ENCODE peak calls at places on chromosomes 13 and 19, in six cellular contexts. A, P, T, N, G and I are unnamed samples.

GRCh38 chr19:12834976-12835757 is 788 bp upstream of the RTBDN start:
- DNase-seq in A (peak; percentile 40), P (no peak), T (no peak), N (no peak), G (no peak), I (no peak)

GRCh38 chr13:51397262-51397933 is 55.4 kb downstream of the INTS6 start:
- DNase-seq in A (no peak), P (no peak), T (no peak), N (peak; percentile 84), G (no peak), I (peak; percentile 24)

GRCh38 chr13:102897371-102898138 is 51.7 kb downstream of the ERCC5 start:
- DNase-seq in A (no peak), P (no peak), T (no peak), N (no peak), G (no peak), I (no peak)

GRCh38 chr13:112990783-112991182 is 21.8 kb downstream of the MCF2L start:
- DNase-seq in A (peak; percentile 88), P (no peak), T (no peak), N (no peak), G (no peak), I (no peak)

GRCh38 chr13:96403241-96403640 is 313.3 kb downstream of the HS6ST3 start:
- DNase-seq in A (no peak), P (no peak), T (no peak), N (no peak), G (no peak), I (no peak)

GRCh38 chr19:3457531-3458228 is 22.6 kb downstream of the SMIM24 start:
- DNase-seq in A (no peak), P (no peak), T (no peak), N (no peak), G (no peak), I (no peak)

GRCh38 chr19:5045956-5046338 is 77.0 kb downstream of the KDM4B start:
- DNase-seq in A (peak; percentile 67), P (no peak), T (no peak), N (no peak), G (peak; percentile 60), I (no peak)

GRCh38 chr19:6362351-6362801 is 1.0 kb downstream of the CLPP start:
- DNase-seq in A (no peak), P (no peak), T (no peak), N (no peak), G (no peak), I (no peak)

GRCh38 chr19:55546822-55547614 is 1.7 kb upstream of the SBK3 start:
- DNase-seq in A (peak; percentile 81), P (no peak), T (peak; percentile 51), N (peak; percentile 91), G (no peak), I (peak; percentile 30)

GRCh38 chr13:98999635-98999952 is 21.7 kb upstream of the DOCK9 start:
- DNase-seq in A (no peak), P (no peak), T (no peak), N (no peak), G (no peak), I (no peak)

GRCh38 chr13:68748038-68748437 is 1359.6 kb upstream of the ATXN8OS start:
- DNase-seq in A (no peak), P (no peak), T (no peak), N (no peak), G (no peak), I (no peak)

GRCh38 chr13:66560189-66560588 is 669.9 kb downstream of the PCDH9 start:
- DNase-seq in A (no peak), P (no peak), T (no peak), N (no peak), G (no peak), I (no peak)

GRCh38 chr13:94415484-94415883 is 64.0 kb downstream of the DCT start:
- DNase-seq in A (no peak), P (no peak), T (no peak), N (no peak), G (no peak), I (no peak)

GRCh38 chr19:56821209-56821608 is 19.3 kb downstream of the PEG3 start:
- DNase-seq in A (no peak), P (no peak), T (no peak), N (no peak), G (no peak), I (no peak)

GRCh38 chr13:36850790-36851438 is 31.9 kb downstream of the RFXAP start:
- DNase-seq in A (no peak), P (no peak), T (no peak), N (no peak), G (no peak), I (no peak)

GRCh38 chr19:18515959-18516358 is 5.9 kb downstream of the ELL start:
- DNase-seq in A (no peak), P (no peak), T (no peak), N (no peak), G (no peak), I (no peak)

GRCh38 chr19:34408421-34408820 is 4.2 kb downstream of the PDCD2L start:
- DNase-seq in A (no peak), P (no peak), T (no peak), N (peak; percentile 24), G (no peak), I (no peak)

GRCh38 chr13:51935326-51936171 is 73.8 kb downstream of the CCDC70 start:
- DNase-seq in A (peak; percentile 59), P (peak; percentile 64), T (no peak), N (no peak), G (peak; percentile 35), I (no peak)

GRCh38 chr13:87998081-87998480 is 326.9 kb downstream of the SLITRK5 start:
- DNase-seq in A (no peak), P (no peak), T (no peak), N (no peak), G (no peak), I (no peak)

GRCh38 chr13:102400619-102401125 is 1.2 kb downstream of the FGF14 start:
- DNase-seq in A (no peak), P (no peak), T (no peak), N (no peak), G (no peak), I (no peak)

GRCh38 chr13:33087091-33087490 is 70.9 kb downstream of the KL start:
- DNase-seq in A (no peak), P (no peak), T (no peak), N (no peak), G (no peak), I (no peak)

GRCh38 chr19:16330368-16330801 is 5.8 kb downstream of the KLF2 start:
- DNase-seq in A (peak; percentile 88), P (peak; percentile 88), T (peak; percentile 82), N (peak; percentile 83), G (peak; percentile 72), I (no peak)

GRCh38 chr19:33535176-33535575 is 13.6 kb upstream of the PEPD start:
- DNase-seq in A (no peak), P (no peak), T (no peak), N (no peak), G (no peak), I (no peak)

GRCh38 chr13:76758257-76758656 is 127.9 kb downstream of the KCTD12 start:
- DNase-seq in A (no peak), P (no peak), T (no peak), N (no peak), G (no peak), I (no peak)

GRCh38 chr19:56159009-56159501 is 16.8 kb upstream of the GALP start:
- DNase-seq in A (no peak), P (no peak), T (no peak), N (no peak), G (no peak), I (no peak)

GRCh38 chr19:47421244-47421786 is 2.0 kb upstream of the MEIS3 start:
- DNase-seq in A (no peak), P (no peak), T (no peak), N (no peak), G (no peak), I (no peak)

GRCh38 chr19:48844472-48844871 is 8.2 kb upstream of the HSD17B14 start:
- DNase-seq in A (no peak), P (no peak), T (no peak), N (no peak), G (peak; percentile 70), I (no peak)

GRCh38 chr19:4831351-4832340 is at the start of gene TICAM1:
- DNase-seq in A (peak; percentile 80), P (peak; percentile 86), T (peak; percentile 66), N (peak; percentile 84), G (peak; percentile 48), I (peak; percentile 37)

GRCh38 chr19:39864118-39864517 is 17.9 kb upstream of the FBL start:
- DNase-seq in A (no peak), P (no peak), T (no peak), N (no peak), G (no peak), I (no peak)

GRCh38 chr13:36736119-36736726 is 62.4 kb downstream of the SERTM1 start:
- DNase-seq in A (peak; percentile 45), P (no peak), T (peak; percentile 58), N (peak; percentile 69), G (peak; percentile 8), I (peak; percentile 64)

GRCh38 chr13:28761586-28761985 is 42.8 kb upstream of the SLC46A3 start:
- DNase-seq in A (no peak), P (no peak), T (no peak), N (no peak), G (no peak), I (no peak)

GRCh38 chr13:97307882-97308624 is 85.9 kb downstream of the MBNL2 start:
- DNase-seq in A (no peak), P (no peak), T (no peak), N (no peak), G (peak; percentile 50), I (peak; percentile 33)

GRCh38 chr13:49086711-49087110 is 111.0 kb downstream of the FNDC3A start:
- DNase-seq in A (no peak), P (no peak), T (no peak), N (no peak), G (no peak), I (no peak)
- TF ChIP-seq EP300 in A (no peak), P (no peak), T (no peak), N (no peak), G (no peak), I (peak; percentile 19)

GRCh38 chr19:37933965-37934364 is 27.0 kb downstream of the SIPA1L3 start:
- DNase-seq in A (peak; percentile 34), P (no peak), T (no peak), N (no peak), G (no peak), I (no peak)
- H3K4me1 ChIP-seq in A (peaks cover 30% of the 10 kb centered on the region), P (peaks cover 38% of the 10 kb centered on the region), T (no peaks in the 10 kb centered on the region), N (no peaks in the 10 kb centered on the region), G (peaks cover 50% of the 10 kb centered on the region), I (peaks cover 32% of the 10 kb centered on the region)

DNA sequence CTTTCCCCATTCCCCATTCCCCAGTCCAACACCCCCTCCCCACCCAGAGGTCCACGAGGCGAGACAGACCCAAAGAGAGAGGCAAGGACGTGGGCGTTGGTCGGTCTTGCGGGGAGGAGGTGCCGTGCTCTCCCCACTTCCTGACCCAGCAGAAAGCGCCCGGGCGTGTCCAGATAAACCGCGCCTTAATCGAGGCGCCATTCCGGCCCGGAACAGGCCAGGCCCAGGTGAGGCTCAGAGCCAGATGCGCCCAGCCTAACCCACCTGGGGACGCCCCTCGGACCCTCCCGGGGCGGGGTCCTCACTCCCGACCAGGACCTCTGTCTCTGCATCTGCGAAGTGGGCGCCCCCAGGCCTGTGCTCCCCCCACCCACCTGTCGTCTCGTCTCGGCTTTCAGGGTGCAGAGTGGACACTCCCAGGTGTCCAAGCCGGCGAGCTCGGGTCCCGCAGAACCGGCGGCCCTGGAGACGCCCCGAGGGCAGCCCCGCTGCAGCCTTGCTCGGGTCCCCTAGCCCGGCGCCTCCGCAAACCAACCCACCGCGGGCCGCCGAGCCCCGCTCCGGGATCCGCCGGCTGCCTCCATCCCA is 5.1 kb upstream of the ONECUT3 start:
- DNase-seq in A (peak; percentile 61), P (no peak), T (no peak), N (no peak), G (no peak), I (no peak)
- H3K4me3 ChIP-seq in A (peak overlapping the region; percentile 32), P (peak overlapping the region; percentile 26), T (no peak overlapping the region), N (no peak overlapping the region), G (peak overlapping the region; percentile 35), I (no peak overlapping the region)

GRCh38 chr19:11155373-11156120 is at the start of gene SPC24:
- DNase-seq in A (peak; percentile 94), P (peak; percentile 96), T (peak; percentile 95), N (peak; percentile 98), G (peak; percentile 98), I (peak; percentile 84)
- TF ChIP-seq EP300 in A (no peak), P (no peak), T (no peak), N (peak; percentile 7), G (no peak), I (peak; percentile 81)